ENCODE peak calls at places on chromosomes 13 and 19, in five cellular contexts. W, T, X, K and Q are unnamed samples.

GRCh38 chr13:37194428-37194861 is 89.0 kb upstream of the CSNK1A1L start:
- DNase-seq in W (peak; percentile 85), X (no peak), K (no peak), T (no peak), Q (no peak)

GRCh38 chr19:5397804-5398692 is 57.2 kb upstream of the ZNRF4 start:
- DNase-seq in X (peak; percentile 68), W (no peak), T (no peak), K (no peak), Q (peak; percentile 34)

GRCh38 chr13:42814868-42815267 is 33.5 kb downstream of the FAM216B start:
- DNase-seq in X (no peak), T (no peak), W (peak; percentile 98), K (no peak), Q (no peak)

GRCh38 chr19:50679177-50680125 is 30.2 kb downstream of the C19orf81 start:
- DNase-seq in T (peak; percentile 90), W (peak; percentile 73), X (peak; percentile 90), K (peak; percentile 77), Q (peak; percentile 86)

GRCh38 chr19:12284631-12285030 is 10.1 kb downstream of the ZNF44 start:
- DNase-seq in W (no peak), K (no peak), T (no peak), X (no peak), Q (no peak)

GRCh38 chr13:108777421-108778420 is 148.3 kb downstream of the MYO16 start:
- DNase-seq in K (no peak), T (no peak), W (peak; percentile 41), X (no peak), Q (no peak)

GRCh38 chr13:86201477-86201876 is 402.3 kb upstream of the SLITRK6 start:
- DNase-seq in X (no peak), W (no peak), T (no peak), K (no peak), Q (no peak)

GRCh38 chr19:47074621-47075020 is 26.2 kb upstream of the TMEM160 start:
- DNase-seq in K (no peak), T (peak; percentile 68), W (no peak), X (no peak), Q (no peak)

GRCh38 chr13:103190841-103191240 is 124.6 kb upstream of the SLC10A2 start:
- DNase-seq in T (no peak), W (no peak), K (no peak), X (no peak), Q (no peak)

GRCh38 chr19:54188224-54188871 is 1.0 kb downstream of the MBOAT7 start:
- DNase-seq in T (peak; percentile 63), K (no peak), W (peak; percentile 30), X (no peak), Q (no peak)

GRCh38 chr19:19388568-19389555 is 16.6 kb upstream of the GATAD2A start:
- DNase-seq in T (no peak), W (no peak), K (no peak), X (no peak), Q (no peak)

GRCh38 chr13:58051807-58052375 is 420.3 kb downstream of the PCDH17 start:
- DNase-seq in W (no peak), K (no peak), T (no peak), X (no peak), Q (no peak)

GRCh38 chr13:46211116-46211515 is 612 bp upstream of the LRRC63 start:
- DNase-seq in T (no peak), X (no peak), K (no peak), W (no peak), Q (no peak)

GRCh38 chr13:108534728-108535127 is 94.7 kb upstream of the MYO16 start:
- DNase-seq in W (no peak), K (no peak), T (no peak), X (no peak), Q (no peak)

GRCh38 chr13:83325454-83325853 is 556.8 kb downstream of the SLITRK1 start:
- DNase-seq in X (no peak), K (no peak), T (no peak), W (peak; percentile 82), Q (no peak)

GRCh38 chr19:44525721-44526430 is 3.6 kb downstream of the CEACAM20 start:
- DNase-seq in K (no peak), W (no peak), T (no peak), X (no peak), Q (no peak)
- TF ChIP-seq CTCF in K (no peak), W (no peak), T (no peak), X (no peak), Q (no peak)

DNA sequence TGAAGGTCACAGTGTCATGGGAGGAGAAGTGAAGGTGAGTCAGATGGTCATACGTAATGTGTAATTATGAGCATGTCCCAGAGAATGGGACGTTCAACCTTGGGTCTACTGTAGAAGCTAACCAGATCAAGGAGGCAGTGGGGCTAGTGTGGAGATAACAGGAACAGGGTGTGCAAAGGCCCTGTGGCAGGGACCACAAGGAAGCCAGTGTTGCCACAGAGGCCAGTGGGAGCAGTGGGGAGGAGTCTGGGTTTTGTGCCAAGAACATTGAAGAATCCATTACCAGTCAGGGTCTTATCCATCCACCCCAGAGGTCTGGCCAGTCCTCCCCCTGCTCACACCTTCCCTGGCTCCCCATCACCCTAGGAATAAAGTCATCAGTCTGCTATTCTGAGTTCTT is 3.3 kb downstream of the MRPL4 start:
- DNase-seq in K (no peak), W (no peak), T (no peak), X (no peak), Q (no peak)
- TF ChIP-seq CTCF in K (no peak), W (no peak), T (no peak), X (no peak), Q (no peak)

GRCh38 chr13:23772717-23773116 is 116.5 kb downstream of the MIPEP start:
- DNase-seq in W (no peak), X (no peak), K (no peak), T (no peak), Q (no peak)

GRCh38 chr13:23778879-23779278 is 110.3 kb downstream of the MIPEP start:
- DNase-seq in T (no peak), W (peak; percentile 75), X (no peak), K (no peak), Q (no peak)

GRCh38 chr13:23776698-23777570 is 112.3 kb downstream of the MIPEP start:
- DNase-seq in W (no peak), K (no peak), X (no peak), T (no peak), Q (no peak)

GRCh38 chr13:23777571-23777870 is 111.7 kb downstream of the MIPEP start:
- DNase-seq in T (no peak), K (no peak), W (no peak), X (no peak), Q (no peak)

GRCh38 chr13:23778007-23778687 is 111.1 kb downstream of the MIPEP start:
- DNase-seq in T (no peak), K (no peak), X (no peak), W (peak; percentile 24), Q (no peak)
- TF ChIP-seq CTCF in T (no peak), K (no peak), X (no peak), W (peak; percentile 37), Q (peak; percentile 36)

GRCh38 chr13:52137489-52137888 is 8.6 kb upstream of the NEK5 start:
- DNase-seq in K (no peak), X (no peak), W (no peak), T (no peak), Q (no peak)
- TF ChIP-seq CTCF in K (no peak), X (no peak), W (no peak), T (no peak), Q (no peak)

GRCh38 chr13:112583592-112584277 is 4.2 kb downstream of the TUBGCP3 start:
- DNase-seq in K (no peak), W (no peak), T (no peak), X (no peak), Q (no peak)

GRCh38 chr13:112587767-112588489 is at the start of gene TUBGCP3:
- DNase-seq in W (peak; percentile 77), K (peak; percentile 83), T (peak; percentile 97), X (peak; percentile 86), Q (peak; percentile 96)

GRCh38 chr13:112586334-112586733 is 1.6 kb downstream of the TUBGCP3 start:
- DNase-seq in K (no peak), T (no peak), W (no peak), X (no peak), Q (no peak)

GRCh38 chr13:112588490-112589297 is 741 bp upstream of the TUBGCP3 start:
- DNase-seq in T (no peak), W (no peak), X (no peak), K (no peak), Q (no peak)

GRCh38 chr13:112587359-112587766 is 590 bp downstream of the TUBGCP3 start:
- DNase-seq in K (peak; percentile 92), T (peak; percentile 97), X (peak; percentile 85), W (peak; percentile 82), Q (peak; percentile 89)
- TF ChIP-seq CTCF in K (no peak), T (no peak), X (no peak), W (no peak), Q (peak; percentile 58)

GRCh38 chr13:100980171-100980570 is 305.6 kb upstream of the TMTC4 start:
- DNase-seq in X (no peak), W (no peak), K (no peak), T (no peak), Q (no peak)

GRCh38 chr13:100977841-100978240 is 303.2 kb upstream of the TMTC4 start:
- DNase-seq in K (no peak), W (no peak), X (no peak), T (no peak), Q (no peak)

DNA sequence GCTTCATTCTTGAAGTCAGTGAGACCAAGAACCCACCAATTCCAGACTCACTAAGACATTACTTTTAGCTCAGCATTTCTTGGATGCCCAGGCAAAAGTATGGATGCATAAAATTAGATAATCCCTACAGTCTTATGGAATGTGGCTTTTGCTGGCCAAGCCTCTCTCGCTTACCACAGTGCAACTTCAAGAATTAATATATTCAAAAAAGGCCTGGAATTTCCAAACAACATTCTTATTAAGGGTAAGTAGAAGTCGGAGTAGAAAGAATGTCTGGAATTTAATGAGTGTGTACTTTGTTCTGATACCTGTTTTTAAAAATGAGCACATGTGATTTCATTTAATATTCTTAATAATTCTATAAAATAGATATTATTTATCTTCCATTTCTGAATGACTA is 302.4 kb upstream of the TMTC4 start:
- DNase-seq in T (no peak), X (no peak), K (no peak), W (no peak), Q (no peak)
- TF ChIP-seq CTCF in T (no peak), X (no peak), K (no peak), W (no peak), Q (no peak)

GRCh38 chr13:44573790-44574465 is 2.2 kb downstream of the TSC22D1 start:
- DNase-seq in K (no peak), X (peak; percentile 40), T (peak; percentile 37), W (peak; percentile 46), Q (no peak)
- TF ChIP-seq CTCF in K (no peak), X (peak; percentile 59), T (peak; percentile 17), W (peak; percentile 46), Q (peak; percentile 30)